ENCODE peak calls at places on chromosomes 12 and 14, in eight cellular contexts. One of them, this sample, is unnamed.
A peak's percentile ranks its signal among the peaks of the same experiment; 100 is the strongest.

GRCh38 chr12:124434951-124435805 is 132.2 kb downstream of the NCOR2 start:
- DNase-seq in NCI-H1105: no peak
- DNase-seq in activated CD8-positive, alpha-beta memory T cell treated with anti-CD3 and anti-CD28 coated beads for 1 hour: no peak
- DNase-seq in HTR-8/SVneo: no peak
- DNase-seq in AG08396: no peak
- DNase-seq in sciatic nerve: no peak
- DNase-seq in NCI-H2171: no peak
- DNase-seq in NCI-H345: no peak
- DNase-seq in this sample: no peak

GRCh38 chr12:84497819-84498218 is 414.8 kb downstream of the SLC6A15 start:
- DNase-seq in NCI-H1105: peak; percentile 35
- DNase-seq in activated CD8-positive, alpha-beta memory T cell treated with anti-CD3 and anti-CD28 coated beads for 1 hour: no peak
- DNase-seq in HTR-8/SVneo: no peak
- DNase-seq in AG08396: no peak
- DNase-seq in sciatic nerve: no peak
- DNase-seq in NCI-H2171: no peak
- DNase-seq in NCI-H345: peak; percentile 18
- DNase-seq in this sample: peak; percentile 42

GRCh38 chr12:44571031-44571550 is 305.0 kb downstream of the NELL2 start:
- DNase-seq in NCI-H1105: no peak
- DNase-seq in activated CD8-positive, alpha-beta memory T cell treated with anti-CD3 and anti-CD28 coated beads for 1 hour: no peak
- DNase-seq in HTR-8/SVneo: no peak
- DNase-seq in AG08396: no peak
- DNase-seq in sciatic nerve: no peak
- DNase-seq in NCI-H2171: no peak
- DNase-seq in NCI-H345: no peak
- DNase-seq in this sample: no peak

GRCh38 chr14:63394856-63395255 is 76.1 kb upstream of the GPHB5 start:
- DNase-seq in NCI-H1105: no peak
- DNase-seq in activated CD8-positive, alpha-beta memory T cell treated with anti-CD3 and anti-CD28 coated beads for 1 hour: no peak
- DNase-seq in HTR-8/SVneo: no peak
- DNase-seq in AG08396: no peak
- DNase-seq in sciatic nerve: no peak
- DNase-seq in NCI-H2171: no peak
- DNase-seq in NCI-H345: no peak
- DNase-seq in this sample: no peak

GRCh38 chr14:65939184-65939583 is 526.7 kb downstream of the FUT8 start:
- DNase-seq in NCI-H1105: no peak
- DNase-seq in activated CD8-positive, alpha-beta memory T cell treated with anti-CD3 and anti-CD28 coated beads for 1 hour: no peak
- DNase-seq in HTR-8/SVneo: no peak
- DNase-seq in AG08396: no peak
- DNase-seq in sciatic nerve: no peak
- DNase-seq in NCI-H2171: no peak
- DNase-seq in NCI-H345: no peak
- DNase-seq in this sample: no peak

GRCh38 chr12:6696690-6697583 is 3.7 kb downstream of the PIANP start:
- DNase-seq in NCI-H1105: no peak
- DNase-seq in activated CD8-positive, alpha-beta memory T cell treated with anti-CD3 and anti-CD28 coated beads for 1 hour: no peak
- DNase-seq in HTR-8/SVneo: no peak
- DNase-seq in AG08396: no peak
- DNase-seq in sciatic nerve: no peak
- DNase-seq in NCI-H2171: no peak
- DNase-seq in NCI-H345: no peak
- DNase-seq in this sample: no peak

GRCh38 chr14:20477211-20477876 is 8.1 kb downstream of the PNP start:
- DNase-seq in NCI-H1105: peak; percentile 27
- DNase-seq in activated CD8-positive, alpha-beta memory T cell treated with anti-CD3 and anti-CD28 coated beads for 1 hour: no peak
- DNase-seq in HTR-8/SVneo: no peak
- DNase-seq in AG08396: no peak
- DNase-seq in sciatic nerve: no peak
- DNase-seq in NCI-H2171: no peak
- DNase-seq in NCI-H345: peak; percentile 37
- DNase-seq in this sample: no peak

GRCh38 chr14:102770147-102770909 is 6.9 kb upstream of the TRAF3 start:
- DNase-seq in NCI-H1105: no peak
- DNase-seq in activated CD8-positive, alpha-beta memory T cell treated with anti-CD3 and anti-CD28 coated beads for 1 hour: no peak
- DNase-seq in HTR-8/SVneo: no peak
- DNase-seq in AG08396: no peak
- DNase-seq in sciatic nerve: no peak
- DNase-seq in NCI-H2171: no peak
- DNase-seq in NCI-H345: no peak
- DNase-seq in this sample: no peak

GRCh38 chr12:62618319-62618718 is 151.7 kb downstream of the MON2 start:
- DNase-seq in NCI-H1105: no peak
- DNase-seq in activated CD8-positive, alpha-beta memory T cell treated with anti-CD3 and anti-CD28 coated beads for 1 hour: no peak
- DNase-seq in HTR-8/SVneo: no peak
- DNase-seq in AG08396: no peak
- DNase-seq in sciatic nerve: no peak
- DNase-seq in NCI-H2171: no peak
- DNase-seq in NCI-H345: no peak
- DNase-seq in this sample: no peak

GRCh38 chr12:6535960-6536847 is 1.9 kb downstream of the GAPDH start:
- DNase-seq in NCI-H1105: no peak
- DNase-seq in activated CD8-positive, alpha-beta memory T cell treated with anti-CD3 and anti-CD28 coated beads for 1 hour: no peak
- DNase-seq in HTR-8/SVneo: no peak
- DNase-seq in AG08396: no peak
- DNase-seq in sciatic nerve: no peak
- DNase-seq in NCI-H2171: no peak
- DNase-seq in NCI-H345: no peak
- DNase-seq in this sample: no peak

GRCh38 chr14:89973234-89973823 is 17.6 kb downstream of the TDP1 start:
- DNase-seq in NCI-H1105: peak; percentile 58
- DNase-seq in activated CD8-positive, alpha-beta memory T cell treated with anti-CD3 and anti-CD28 coated beads for 1 hour: no peak
- DNase-seq in HTR-8/SVneo: peak; percentile 64
- DNase-seq in AG08396: peak; percentile 68
- DNase-seq in sciatic nerve: peak; percentile 85
- DNase-seq in NCI-H2171: peak; percentile 34
- DNase-seq in NCI-H345: peak; percentile 65
- DNase-seq in this sample: peak; percentile 75

GRCh38 chr14:33567003-33567735 is 383.7 kb downstream of the EGLN3 start:
- DNase-seq in NCI-H1105: no peak
- DNase-seq in activated CD8-positive, alpha-beta memory T cell treated with anti-CD3 and anti-CD28 coated beads for 1 hour: no peak
- DNase-seq in HTR-8/SVneo: no peak
- DNase-seq in AG08396: no peak
- DNase-seq in sciatic nerve: no peak
- DNase-seq in NCI-H2171: peak; percentile 45
- DNase-seq in NCI-H345: no peak
- DNase-seq in this sample: peak; percentile 54

GRCh38 chr12:89650239-89650638 is 58.4 kb downstream of the ATP2B1 start:
- DNase-seq in NCI-H1105: no peak
- DNase-seq in activated CD8-positive, alpha-beta memory T cell treated with anti-CD3 and anti-CD28 coated beads for 1 hour: no peak
- DNase-seq in HTR-8/SVneo: no peak
- DNase-seq in AG08396: no peak
- DNase-seq in sciatic nerve: no peak
- DNase-seq in NCI-H2171: no peak
- DNase-seq in NCI-H345: no peak
- DNase-seq in this sample: no peak

GRCh38 chr12:29240441-29240840 is 91.4 kb downstream of the FAR2 start:
- DNase-seq in NCI-H1105: no peak
- DNase-seq in activated CD8-positive, alpha-beta memory T cell treated with anti-CD3 and anti-CD28 coated beads for 1 hour: no peak
- DNase-seq in HTR-8/SVneo: no peak
- DNase-seq in AG08396: no peak
- DNase-seq in sciatic nerve: no peak
- DNase-seq in NCI-H2171: no peak
- DNase-seq in NCI-H345: no peak
- DNase-seq in this sample: no peak

GRCh38 chr12:47590771-47591368 is 115.0 kb downstream of the RPAP3 start:
- DNase-seq in NCI-H1105: no peak
- DNase-seq in activated CD8-positive, alpha-beta memory T cell treated with anti-CD3 and anti-CD28 coated beads for 1 hour: no peak
- DNase-seq in HTR-8/SVneo: no peak
- DNase-seq in AG08396: no peak
- DNase-seq in sciatic nerve: no peak
- DNase-seq in NCI-H2171: no peak
- DNase-seq in NCI-H345: no peak
- DNase-seq in this sample: no peak

GRCh38 chr14:103021817-103022668 is 35.3 kb downstream of the CDC42BPB start:
- DNase-seq in NCI-H1105: no peak
- DNase-seq in activated CD8-positive, alpha-beta memory T cell treated with anti-CD3 and anti-CD28 coated beads for 1 hour: no peak
- DNase-seq in HTR-8/SVneo: no peak
- DNase-seq in AG08396: no peak
- DNase-seq in sciatic nerve: peak; percentile 49
- DNase-seq in NCI-H2171: peak; percentile 53
- DNase-seq in NCI-H345: peak; percentile 66
- DNase-seq in this sample: no peak

GRCh38 chr12:107458990-107459389 is 226.6 kb upstream of the PWP1 start:
- DNase-seq in NCI-H1105: no peak
- DNase-seq in activated CD8-positive, alpha-beta memory T cell treated with anti-CD3 and anti-CD28 coated beads for 1 hour: no peak
- DNase-seq in HTR-8/SVneo: no peak
- DNase-seq in AG08396: no peak
- DNase-seq in sciatic nerve: no peak
- DNase-seq in NCI-H2171: no peak
- DNase-seq in NCI-H345: no peak
- DNase-seq in this sample: no peak